ENCODE peak calls at places on chromosome 3, in nine cellular contexts. One of them, this sample, is unnamed.

GRCh38 chr3:9617736-9618135 is 31.6 kb upstream of the MTMR14 start:
- DNase-seq in NCI-H1092: no peak
- DNase-seq in amniotic epithelial cell: no peak
- DNase-seq in activated T-helper 1 cell treated with Interleukin-2 at 50 U/mL for 16 hours: no peak
- DNase-seq in CD8-positive, alpha-beta T cell: no peak
- DNase-seq in GF-D8: no peak
- DNase-seq in occipital lobe: no peak
- DNase-seq in epithelial cell of esophagus: no peak
- DNase-seq in iPS DF 6.9: no peak
- DNase-seq in this sample: no peak

GRCh38 chr3:102457644-102458043 is 22.8 kb downstream of the ZPLD1 start:
- DNase-seq in activated T-helper 1 cell treated with Interleukin-2 at 50 U/mL for 16 hours: no peak
- DNase-seq in epithelial cell of esophagus: no peak
- DNase-seq in CD8-positive, alpha-beta T cell: no peak
- DNase-seq in amniotic epithelial cell: no peak
- DNase-seq in NCI-H1092: no peak
- DNase-seq in iPS DF 6.9: no peak
- DNase-seq in GF-D8: no peak
- DNase-seq in occipital lobe: no peak
- DNase-seq in this sample: no peak

GRCh38 chr3:40422861-40423260 is 34.3 kb upstream of the RPL14 start:
- DNase-seq in GF-D8: no peak
- DNase-seq in occipital lobe: no peak
- DNase-seq in epithelial cell of esophagus: no peak
- DNase-seq in activated T-helper 1 cell treated with Interleukin-2 at 50 U/mL for 16 hours: no peak
- DNase-seq in CD8-positive, alpha-beta T cell: no peak
- DNase-seq in NCI-H1092: no peak
- DNase-seq in amniotic epithelial cell: no peak
- DNase-seq in iPS DF 6.9: no peak
- DNase-seq in this sample: no peak

GRCh38 chr3:52294320-52295150 is 6.9 kb downstream of the GLYCTK start:
- DNase-seq in occipital lobe: no peak
- DNase-seq in activated T-helper 1 cell treated with Interleukin-2 at 50 U/mL for 16 hours: no peak
- DNase-seq in epithelial cell of esophagus: no peak
- DNase-seq in NCI-H1092: no peak
- DNase-seq in CD8-positive, alpha-beta T cell: no peak
- DNase-seq in GF-D8: no peak
- DNase-seq in iPS DF 6.9: no peak
- DNase-seq in amniotic epithelial cell: no peak
- DNase-seq in this sample: no peak

GRCh38 chr3:80470433-80470832 is 702.6 kb upstream of the ROBO1 start:
- DNase-seq in CD8-positive, alpha-beta T cell: no peak
- DNase-seq in iPS DF 6.9: no peak
- DNase-seq in amniotic epithelial cell: no peak
- DNase-seq in NCI-H1092: no peak
- DNase-seq in GF-D8: no peak
- DNase-seq in epithelial cell of esophagus: no peak
- DNase-seq in occipital lobe: no peak
- DNase-seq in activated T-helper 1 cell treated with Interleukin-2 at 50 U/mL for 16 hours: no peak
- DNase-seq in this sample: no peak

GRCh38 chr3:16316396-16316795 is 51.4 kb downstream of the OXNAD1 start:
- DNase-seq in GF-D8: no peak
- DNase-seq in NCI-H1092: no peak
- DNase-seq in occipital lobe: no peak
- DNase-seq in CD8-positive, alpha-beta T cell: no peak
- DNase-seq in amniotic epithelial cell: no peak
- DNase-seq in iPS DF 6.9: no peak
- DNase-seq in epithelial cell of esophagus: no peak
- DNase-seq in activated T-helper 1 cell treated with Interleukin-2 at 50 U/mL for 16 hours: no peak
- DNase-seq in this sample: no peak

GRCh38 chr3:160163259-160163878 is 61.9 kb upstream of the C3orf80 start:
- DNase-seq in occipital lobe: no peak
- DNase-seq in amniotic epithelial cell: peak
- DNase-seq in GF-D8: no peak
- DNase-seq in epithelial cell of esophagus: peak
- DNase-seq in NCI-H1092: no peak
- DNase-seq in CD8-positive, alpha-beta T cell: no peak
- DNase-seq in activated T-helper 1 cell treated with Interleukin-2 at 50 U/mL for 16 hours: no peak
- DNase-seq in iPS DF 6.9: no peak
- DNase-seq in this sample: no peak

GRCh38 chr3:194322701-194323174 is 28.4 kb downstream of the CPN2 start:
- DNase-seq in epithelial cell of esophagus: peak
- DNase-seq in activated T-helper 1 cell treated with Interleukin-2 at 50 U/mL for 16 hours: no peak
- DNase-seq in occipital lobe: no peak
- DNase-seq in NCI-H1092: no peak
- DNase-seq in amniotic epithelial cell: peak
- DNase-seq in iPS DF 6.9: no peak
- DNase-seq in GF-D8: no peak
- DNase-seq in CD8-positive, alpha-beta T cell: no peak
- DNase-seq in this sample: no peak

GRCh38 chr3:132421832-132422231 is 4.5 kb downstream of the DNAJC13 start:
- DNase-seq in epithelial cell of esophagus: no peak
- DNase-seq in iPS DF 6.9: no peak
- DNase-seq in activated T-helper 1 cell treated with Interleukin-2 at 50 U/mL for 16 hours: no peak
- DNase-seq in amniotic epithelial cell: peak
- DNase-seq in GF-D8: no peak
- DNase-seq in NCI-H1092: no peak
- DNase-seq in CD8-positive, alpha-beta T cell: no peak
- DNase-seq in occipital lobe: no peak
- DNase-seq in this sample: no peak

GRCh38 chr3:19543212-19543841 is 390.7 kb downstream of the EFHB start:
- DNase-seq in epithelial cell of esophagus: peak
- DNase-seq in GF-D8: no peak
- DNase-seq in CD8-positive, alpha-beta T cell: no peak
- DNase-seq in amniotic epithelial cell: no peak
- DNase-seq in NCI-H1092: no peak
- DNase-seq in activated T-helper 1 cell treated with Interleukin-2 at 50 U/mL for 16 hours: no peak
- DNase-seq in iPS DF 6.9: peak
- DNase-seq in occipital lobe: no peak
- DNase-seq in this sample: peak

GRCh38 chr3:14793126-14793857 is 25.5 kb upstream of the FGD5 start:
- DNase-seq in activated T-helper 1 cell treated with Interleukin-2 at 50 U/mL for 16 hours: no peak
- DNase-seq in amniotic epithelial cell: no peak
- DNase-seq in epithelial cell of esophagus: no peak
- DNase-seq in CD8-positive, alpha-beta T cell: no peak
- DNase-seq in NCI-H1092: no peak
- DNase-seq in GF-D8: no peak
- DNase-seq in iPS DF 6.9: no peak
- DNase-seq in occipital lobe: no peak
- DNase-seq in this sample: no peak

GRCh38 chr3:189267981-189268613 is 96.3 kb downstream of the TPRG1 start:
- DNase-seq in activated T-helper 1 cell treated with Interleukin-2 at 50 U/mL for 16 hours: no peak
- DNase-seq in epithelial cell of esophagus: peak
- DNase-seq in iPS DF 6.9: no peak
- DNase-seq in CD8-positive, alpha-beta T cell: no peak
- DNase-seq in amniotic epithelial cell: peak
- DNase-seq in NCI-H1092: no peak
- DNase-seq in GF-D8: no peak
- DNase-seq in occipital lobe: no peak
- DNase-seq in this sample: no peak

GRCh38 chr3:162150790-162151189 is 654.2 kb downstream of the OTOL1 start:
- DNase-seq in amniotic epithelial cell: no peak
- DNase-seq in NCI-H1092: no peak
- DNase-seq in iPS DF 6.9: no peak
- DNase-seq in CD8-positive, alpha-beta T cell: no peak
- DNase-seq in epithelial cell of esophagus: no peak
- DNase-seq in activated T-helper 1 cell treated with Interleukin-2 at 50 U/mL for 16 hours: no peak
- DNase-seq in GF-D8: no peak
- DNase-seq in occipital lobe: no peak
- DNase-seq in this sample: no peak

GRCh38 chr3:57923101-57923500 is 85.1 kb upstream of the FLNB start:
- DNase-seq in occipital lobe: no peak
- DNase-seq in activated T-helper 1 cell treated with Interleukin-2 at 50 U/mL for 16 hours: no peak
- DNase-seq in NCI-H1092: no peak
- DNase-seq in GF-D8: no peak
- DNase-seq in iPS DF 6.9: no peak
- DNase-seq in epithelial cell of esophagus: no peak
- DNase-seq in CD8-positive, alpha-beta T cell: no peak
- DNase-seq in amniotic epithelial cell: peak
- DNase-seq in this sample: no peak

GRCh38 chr3:116837474-116837873 is 127.9 kb downstream of the TUSC7 start:
- DNase-seq in NCI-H1092: no peak
- DNase-seq in GF-D8: no peak
- DNase-seq in amniotic epithelial cell: no peak
- DNase-seq in epithelial cell of esophagus: no peak
- DNase-seq in occipital lobe: no peak
- DNase-seq in activated T-helper 1 cell treated with Interleukin-2 at 50 U/mL for 16 hours: no peak
- DNase-seq in CD8-positive, alpha-beta T cell: no peak
- DNase-seq in iPS DF 6.9: no peak
- DNase-seq in this sample: no peak

GRCh38 chr3:186849392-186849975 is 7.0 kb downstream of the ADIPOQ start:
- DNase-seq in GF-D8: peak
- DNase-seq in epithelial cell of esophagus: peak
- DNase-seq in occipital lobe: no peak
- DNase-seq in iPS DF 6.9: no peak
- DNase-seq in amniotic epithelial cell: peak
- DNase-seq in CD8-positive, alpha-beta T cell: no peak
- DNase-seq in activated T-helper 1 cell treated with Interleukin-2 at 50 U/mL for 16 hours: no peak
- DNase-seq in NCI-H1092: peak
- DNase-seq in this sample: no peak

GRCh38 chr3:150118219-150118618 is 147.5 kb upstream of the PFN2 start:
- DNase-seq in NCI-H1092: no peak
- DNase-seq in amniotic epithelial cell: no peak
- DNase-seq in CD8-positive, alpha-beta T cell: no peak
- DNase-seq in occipital lobe: no peak
- DNase-seq in GF-D8: no peak
- DNase-seq in iPS DF 6.9: no peak
- DNase-seq in activated T-helper 1 cell treated with Interleukin-2 at 50 U/mL for 16 hours: no peak
- DNase-seq in epithelial cell of esophagus: no peak
- DNase-seq in this sample: no peak

GRCh38 chr3:78402720-78403119 is 1362.8 kb downstream of the ROBO2 start:
- DNase-seq in GF-D8: no peak
- DNase-seq in iPS DF 6.9: no peak
- DNase-seq in epithelial cell of esophagus: peak
- DNase-seq in amniotic epithelial cell: no peak
- DNase-seq in CD8-positive, alpha-beta T cell: no peak
- DNase-seq in occipital lobe: no peak
- DNase-seq in activated T-helper 1 cell treated with Interleukin-2 at 50 U/mL for 16 hours: no peak
- DNase-seq in NCI-H1092: no peak
- DNase-seq in this sample: no peak

GRCh38 chr3:194938845-194939531 is 253.3 kb downstream of the FAM43A start:
- DNase-seq in activated T-helper 1 cell treated with Interleukin-2 at 50 U/mL for 16 hours: no peak
- DNase-seq in amniotic epithelial cell: peak
- DNase-seq in CD8-positive, alpha-beta T cell: no peak
- DNase-seq in occipital lobe: no peak
- DNase-seq in iPS DF 6.9: no peak
- DNase-seq in GF-D8: no peak
- DNase-seq in epithelial cell of esophagus: no peak
- DNase-seq in NCI-H1092: no peak
- DNase-seq in this sample: no peak

GRCh38 chr3:157311633-157312365 is 124.9 kb upstream of the PTX3 start:
- DNase-seq in iPS DF 6.9: no peak
- DNase-seq in occipital lobe: no peak
- DNase-seq in CD8-positive, alpha-beta T cell: no peak
- DNase-seq in epithelial cell of esophagus: peak
- DNase-seq in NCI-H1092: no peak
- DNase-seq in amniotic epithelial cell: peak
- DNase-seq in activated T-helper 1 cell treated with Interleukin-2 at 50 U/mL for 16 hours: no peak
- DNase-seq in GF-D8: no peak
- DNase-seq in this sample: no peak

GRCh38 chr3:139044366-139045210 is at the start of gene PRR23C:
- DNase-seq in occipital lobe: no peak
- DNase-seq in CD8-positive, alpha-beta T cell: no peak
- DNase-seq in iPS DF 6.9: no peak
- DNase-seq in epithelial cell of esophagus: no peak
- DNase-seq in amniotic epithelial cell: no peak
- DNase-seq in activated T-helper 1 cell treated with Interleukin-2 at 50 U/mL for 16 hours: no peak
- DNase-seq in GF-D8: no peak
- DNase-seq in NCI-H1092: no peak
- DNase-seq in this sample: no peak